ENCODE peak calls at places on chromosomes 16 and 17, in six cellular contexts. V is fibroblast of villous mesenchyme, F is glutamatergic neuron, H is tibial artery, M is A549, P is adrenal gland. G is an unnamed sample.

GRCh38 chr17:63544467-63545301 is 5.6 kb upstream of the DCAF7 start:
- DNase-seq in P (no peak), H (no peak), M (no peak), F (no peak), V (no peak), G (no peak)

GRCh38 chr17:50268632-50269287 is 5.5 kb upstream of the TMEM92 start:
- DNase-seq in F (no peak), P (no peak), H (no peak), V (peak; percentile 21), M (no peak), G (no peak)

GRCh38 chr16:85136213-85136704 is 24.0 kb upstream of the CIBAR2 start:
- DNase-seq in V (peak; percentile 81), H (peak; percentile 79), P (no peak), M (no peak), F (peak; percentile 49), G (no peak)

GRCh38 chr17:68509151-68510057 is 2.8 kb upstream of the PRKAR1A start:
- DNase-seq in F (no peak), H (peak; percentile 51), M (no peak), P (peak; percentile 58), V (no peak), G (no peak)

GRCh38 chr16:20111143-20111542 is 37.5 kb upstream of the GPR139 start:
- DNase-seq in P (no peak), M (no peak), V (no peak), H (no peak), F (no peak), G (no peak)

GRCh38 chr17:63927464-63928171 is 4.5 kb downstream of the CD79B start:
- DNase-seq in V (no peak), F (peak; percentile 7), H (no peak), M (no peak), P (no peak), G (peak; percentile 11)

GRCh38 chr17:1730345-1731193 is 6.1 kb downstream of the WDR81 start:
- DNase-seq in M (no peak), H (peak; percentile 90), F (no peak), P (peak; percentile 81), V (peak; percentile 98), G (no peak)

GRCh38 chr17:76262732-76263344 is 2.3 kb upstream of the UBALD2 start:
- DNase-seq in P (no peak), M (no peak), F (no peak), V (no peak), H (no peak), G (no peak)

GRCh38 chr16:4298761-4299522 is 16.9 kb upstream of the GLIS2 start:
- DNase-seq in P (no peak), H (no peak), V (peak; percentile 95), M (peak; percentile 97), F (peak; percentile 65), G (no peak)

GRCh38 chr16:49690778-49691177 is 165.1 kb downstream of the ZNF423 start:
- DNase-seq in M (no peak), V (no peak), F (no peak), P (no peak), H (no peak), G (no peak)
- TF ChIP-seq CTCF in M (no peak), V (no peak), F (no peak), P (no peak), H (no peak), G (no peak)

DNA sequence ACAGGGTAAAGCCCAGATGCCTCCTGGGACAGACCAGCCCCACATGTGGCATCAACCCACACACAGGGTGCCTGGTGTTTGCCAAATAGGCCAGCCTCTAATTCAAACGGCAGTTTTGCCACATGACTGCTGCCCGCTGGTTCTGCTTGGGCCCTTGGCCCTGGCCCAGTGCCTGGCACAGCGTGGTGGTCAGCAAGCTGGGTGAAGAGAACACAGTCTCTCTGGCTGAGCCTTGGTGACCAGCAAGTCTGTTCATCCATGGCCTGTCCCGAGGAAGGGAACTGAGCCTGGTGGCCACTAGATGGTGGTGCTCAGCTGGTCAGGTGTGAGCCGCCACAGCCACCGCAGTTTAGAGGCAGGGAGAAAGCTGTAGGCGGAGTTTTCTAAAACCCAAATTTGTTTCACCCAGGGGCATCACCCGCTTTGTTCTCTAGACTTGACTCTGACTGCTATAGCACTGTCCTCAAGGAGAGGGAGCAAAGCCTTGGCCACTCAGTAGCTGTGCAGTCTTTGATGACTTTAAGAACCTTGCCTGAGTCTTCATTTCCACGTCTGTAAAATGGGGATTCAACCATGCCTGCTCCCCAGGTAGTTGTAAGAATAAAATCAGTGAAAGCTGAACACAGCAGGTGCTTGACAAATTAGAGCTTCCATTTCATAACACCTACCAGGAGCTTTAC is 4.7 kb upstream of the GFAP start:
- DNase-seq in P (peak; percentile 82), F (peak; percentile 82), M (peak; percentile 97), H (peak; percentile 86), V (peak; percentile 83), G (peak; percentile 86)
- TF ChIP-seq CTCF in P (peak; percentile 85), F (peak; percentile 65), M (peak; percentile 98), H (peak; percentile 93), V (peak; percentile 92), G (peak; percentile 96)

DNA sequence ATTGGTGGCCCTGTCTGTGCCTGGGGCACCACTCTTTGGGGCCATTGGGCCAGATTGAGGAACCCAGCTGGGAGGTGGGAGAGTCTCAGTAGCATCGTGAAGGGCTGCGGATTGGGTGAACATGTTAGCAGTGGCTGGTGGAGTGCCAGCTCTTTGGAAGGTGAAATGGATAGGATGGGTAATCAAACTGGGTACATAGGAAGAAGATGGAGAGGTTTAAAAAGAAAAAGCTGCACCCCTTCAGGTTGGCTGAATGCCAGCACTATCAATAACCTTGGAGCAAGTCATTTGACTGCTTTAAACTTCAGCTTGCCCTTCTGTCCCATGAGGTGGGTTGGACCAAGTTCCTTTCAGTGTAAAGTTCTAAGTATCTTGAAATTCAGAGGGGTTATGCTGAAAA is 95.0 kb downstream of the RPTOR start:
- DNase-seq in M (no peak), P (no peak), F (no peak), V (no peak), H (no peak), G (no peak)
- TF ChIP-seq CTCF in M (no peak), P (no peak), F (no peak), V (no peak), H (no peak), G (no peak)

GRCh38 chr16:71536752-71537499 is 10.7 kb downstream of the CHST4 start:
- DNase-seq in V (no peak), M (no peak), H (no peak), P (no peak), F (no peak), G (no peak)

GRCh38 chr16:71542377-71542776 is 16.2 kb downstream of the CHST4 start:
- DNase-seq in F (peak; percentile 75), M (peak; percentile 58), P (peak; percentile 22), H (peak; percentile 46), V (peak; percentile 31), G (no peak)

DNA sequence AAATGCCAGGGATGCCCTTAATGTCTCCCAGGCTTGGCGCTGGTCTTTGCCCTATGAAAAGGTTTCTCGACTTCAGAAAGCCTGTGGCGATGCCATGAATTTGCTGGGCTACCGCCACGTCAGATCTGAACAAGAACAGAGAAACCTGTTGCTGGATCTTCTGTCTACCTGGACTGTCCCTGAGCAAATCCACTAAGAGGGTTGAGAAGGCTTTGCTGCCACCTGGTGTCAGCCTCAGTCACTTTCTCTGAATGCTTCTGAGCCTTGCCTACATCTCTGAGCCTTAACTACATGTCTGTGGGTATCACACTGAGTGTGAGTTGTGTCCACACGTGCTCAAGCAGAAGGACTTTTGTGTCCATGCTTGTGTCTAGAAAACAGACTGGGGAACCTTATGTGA is 11.4 kb downstream of the CHST4 start:
- DNase-seq in M (peak; percentile 63), V (peak; percentile 39), F (peak; percentile 54), H (no peak), P (peak; percentile 48), G (peak; percentile 32)
- TF ChIP-seq CTCF in M (peak; percentile 63), V (peak; percentile 61), F (peak; percentile 43), H (peak; percentile 11), P (peak; percentile 42), G (peak; percentile 53)

GRCh38 chr17:64938925-64939474 is 19.7 kb upstream of the LRRC37A3 start:
- DNase-seq in V (peak; percentile 29), P (peak; percentile 55), H (peak; percentile 30), F (peak; percentile 67), M (peak; percentile 54), G (no peak)
- TF ChIP-seq CTCF in V (peak; percentile 72), P (peak; percentile 49), H (peak; percentile 36), F (peak; percentile 67), M (peak; percentile 62), G (peak; percentile 47)

G was measured in D721Med.